ENCODE peak calls at places on chromosomes 3 and 15, in four cellular contexts. M is GM12878, A is NT2/D1, G is HCT116. Y is an unnamed sample.

GRCh38 chr3:48397767-48398681 is 26.0 kb downstream of the FBXW12 start:
- DNase-seq in A (no peak), M (no peak), G (no peak), Y (peak; percentile 4)

GRCh38 chr3:10352146-10352911 is 31.4 kb upstream of the SEC13 start:
- DNase-seq in A (no peak), M (no peak), G (no peak), Y (no peak)

GRCh38 chr3:127049390-127049789 is 66.5 kb downstream of the PLXNA1 start:
- DNase-seq in G (no peak), A (peak; percentile 36), M (no peak), Y (no peak)

GRCh38 chr15:65110676-65111292 is 4.2 kb downstream of the UBAP1L start:
- DNase-seq in G (no peak), M (no peak), A (no peak), Y (peak; percentile 46)

GRCh38 chr3:189103208-189103607 is 68.6 kb upstream of the TPRG1 start:
- DNase-seq in A (no peak), M (no peak), G (no peak), Y (no peak)

GRCh38 chr15:94205366-94205765 is 26.0 kb upstream of the MCTP2 start:
- DNase-seq in G (no peak), A (no peak), M (no peak), Y (no peak)

GRCh38 chr15:72217216-72217615 is 13.8 kb downstream of the PKM start:
- DNase-seq in G (no peak), A (no peak), M (no peak), Y (no peak)

GRCh38 chr3:149199474-149199873 is 22.2 kb downstream of the CP start:
- DNase-seq in M (no peak), G (no peak), A (no peak), Y (no peak)

GRCh38 chr3:32502089-32502943 is at the start of gene CMTM6:
- DNase-seq in A (peak; percentile 60), G (peak; percentile 42), M (no peak), Y (peak; percentile 90)

GRCh38 chr3:192850501-192850981 is 67.1 kb downstream of the MB21D2 start:
- DNase-seq in G (no peak), M (peak; percentile 69), A (no peak), Y (no peak)

GRCh38 chr3:174821477-174821876 is 37.7 kb upstream of the NAALADL2 start:
- DNase-seq in A (no peak), G (no peak), M (no peak), Y (no peak)

GRCh38 chr15:89293012-89293411 is 41.6 kb downstream of the POLG start:
- DNase-seq in M (no peak), G (no peak), A (no peak), Y (no peak)

GRCh38 chr15:40282870-40283614 is at the start of gene ANKRD63:
- DNase-seq in A (no peak), G (no peak), M (no peak), Y (peak; percentile 80)

GRCh38 chr3:156602424-156602823 is 47.5 kb upstream of the SSR3 start:
- DNase-seq in M (peak; percentile 30), G (no peak), A (no peak), Y (no peak)
- TF ChIP-seq YY1 in M (no peak), G (no peak), A (no peak), Y (no peak)

GRCh38 chr15:66233487-66234415 is 19.8 kb downstream of the MEGF11 start:
- DNase-seq in G (peak; percentile 38), A (no peak), M (no peak), Y (peak; percentile 62)
- TF ChIP-seq YY1 in G (no peak), A (no peak), M (no peak), Y (no peak)

DNA sequence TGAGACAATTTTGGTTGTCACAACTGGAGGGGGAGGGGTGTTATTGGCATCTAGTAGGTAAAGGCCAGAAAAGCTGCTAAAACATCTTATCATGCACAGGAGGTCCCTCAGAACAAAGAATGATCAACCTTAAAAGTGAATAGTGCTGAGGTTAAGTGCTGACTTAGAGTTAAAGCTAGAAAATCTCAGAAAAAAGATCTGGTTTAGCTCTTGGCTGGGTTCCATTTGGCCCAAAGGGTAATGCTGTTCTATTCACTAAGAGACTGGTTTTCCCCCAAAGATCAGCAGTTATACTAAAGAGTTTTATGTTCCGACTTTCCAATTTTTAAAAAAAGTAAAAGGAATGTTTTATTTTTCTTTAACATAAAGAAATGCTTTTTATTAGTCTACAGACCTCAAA is 15.6 kb downstream of the DCBLD2 start:
- DNase-seq in A (no peak), M (no peak), G (no peak), Y (no peak)
- TF ChIP-seq YY1 in A (no peak), M (no peak), G (no peak), Y (no peak)

DNA sequence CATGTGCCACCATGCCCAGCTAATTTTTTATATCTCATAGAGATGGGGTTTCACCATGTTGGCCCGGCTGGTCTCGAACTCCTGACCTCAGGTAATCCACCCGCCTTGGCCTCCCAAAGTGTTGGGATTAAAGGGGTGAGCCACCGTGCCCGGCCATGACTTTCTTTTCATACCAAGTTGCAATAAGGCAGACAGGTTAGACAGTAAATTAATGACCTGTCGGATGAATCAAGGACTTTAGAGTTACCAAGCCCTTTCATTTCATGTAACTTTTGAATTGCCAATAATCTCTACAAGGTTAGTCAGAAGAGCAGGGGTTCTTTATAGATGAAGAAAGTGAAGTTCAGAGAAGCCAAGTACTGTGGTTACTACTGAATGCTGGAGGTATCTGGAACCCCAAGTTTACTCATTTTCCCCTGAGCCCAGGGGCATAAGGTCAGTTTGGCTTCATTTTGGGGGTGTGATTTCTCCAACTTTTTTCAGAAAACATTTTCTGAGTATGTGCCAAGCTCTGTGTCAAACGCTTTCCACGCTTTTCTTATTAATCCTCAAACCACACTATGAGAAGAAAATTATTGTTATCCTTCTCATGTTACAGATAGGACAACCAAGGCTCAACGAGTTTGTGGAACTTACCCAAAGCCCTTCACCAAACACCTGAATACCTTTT is 11.9 kb downstream of the PRICKLE2 start:
- DNase-seq in A (no peak), G (no peak), M (no peak), Y (no peak)
- TF ChIP-seq YY1 in A (no peak), G (no peak), M (no peak), Y (no peak)

GRCh38 chr3:71987828-71988227 is 202.9 kb upstream of the PROK2 start:
- DNase-seq in A (no peak), G (no peak), M (no peak), Y (no peak)

GRCh38 chr3:71987089-71987735 is 202.3 kb upstream of the PROK2 start:
- DNase-seq in M (no peak), G (peak; percentile 12), A (no peak), Y (no peak)

GRCh38 chr3:71991051-71991450 is 206.1 kb upstream of the PROK2 start:
- DNase-seq in A (no peak), G (no peak), M (no peak), Y (no peak)

GRCh38 chr3:71990545-71990944 is 205.6 kb upstream of the PROK2 start:
- DNase-seq in A (no peak), M (no peak), G (no peak), Y (no peak)

GRCh38 chr3:71989165-71989564 is 204.2 kb upstream of the PROK2 start:
- DNase-seq in A (peak; percentile 20), M (no peak), G (no peak), Y (no peak)
- TF ChIP-seq YY1 in A (no peak), M (no peak), G (no peak), Y (no peak)

GRCh38 chr3:139260041-139260486 is 83.8 kb upstream of the MRPS22 start:
- DNase-seq in G (no peak), M (no peak), A (no peak), Y (no peak)

GRCh38 chr3:139263798-139264197 is 80.0 kb upstream of the MRPS22 start:
- DNase-seq in A (no peak), M (no peak), G (no peak), Y (no peak)

GRCh38 chr3:139260793-139261736 is 82.8 kb upstream of the MRPS22 start:
- DNase-seq in M (no peak), G (no peak), A (no peak), Y (no peak)

GRCh38 chr3:139264375-139264774 is 79.4 kb upstream of the MRPS22 start:
- DNase-seq in A (no peak), G (no peak), M (no peak), Y (no peak)

GRCh38 chr3:139261754-139262632 is 81.8 kb upstream of the MRPS22 start:
- DNase-seq in M (no peak), G (no peak), A (no peak), Y (no peak)
- TF ChIP-seq YY1 in M (no peak), G (no peak), A (no peak), Y (no peak)

DNA sequence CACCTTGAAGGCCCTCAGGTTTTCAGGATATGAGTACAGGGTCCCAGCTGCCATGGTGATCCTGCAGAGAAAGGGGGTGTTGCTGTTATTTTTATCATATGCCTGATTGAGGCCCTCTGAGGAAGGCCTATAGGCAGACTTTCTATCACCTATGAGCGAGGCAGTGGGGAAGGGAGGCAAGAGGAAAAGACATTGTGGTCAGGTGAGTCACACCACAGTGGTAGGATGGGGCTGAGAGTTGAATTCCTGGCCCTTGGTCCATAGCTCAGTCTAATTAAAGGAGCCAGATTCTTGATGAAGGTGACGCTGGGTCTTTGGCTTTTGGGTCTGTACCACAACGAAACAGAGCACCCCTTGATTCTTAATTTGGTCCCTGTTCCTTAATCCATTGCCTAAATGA is 72.7 kb downstream of the ZNF621 start:
- DNase-seq in A (no peak), M (no peak), G (no peak), Y (no peak)
- TF ChIP-seq YY1 in A (no peak), M (no peak), G (no peak), Y (no peak)

GRCh38 chr3:39154323-39155021 is 1.1 kb upstream of the CSRNP1 start:
- DNase-seq in G (peak; percentile 74), A (peak; percentile 92), M (no peak), Y (peak; percentile 88)
- TF ChIP-seq YY1 in G (peak; percentile 54), A (no peak), M (no peak), Y (no peak)

DNA sequence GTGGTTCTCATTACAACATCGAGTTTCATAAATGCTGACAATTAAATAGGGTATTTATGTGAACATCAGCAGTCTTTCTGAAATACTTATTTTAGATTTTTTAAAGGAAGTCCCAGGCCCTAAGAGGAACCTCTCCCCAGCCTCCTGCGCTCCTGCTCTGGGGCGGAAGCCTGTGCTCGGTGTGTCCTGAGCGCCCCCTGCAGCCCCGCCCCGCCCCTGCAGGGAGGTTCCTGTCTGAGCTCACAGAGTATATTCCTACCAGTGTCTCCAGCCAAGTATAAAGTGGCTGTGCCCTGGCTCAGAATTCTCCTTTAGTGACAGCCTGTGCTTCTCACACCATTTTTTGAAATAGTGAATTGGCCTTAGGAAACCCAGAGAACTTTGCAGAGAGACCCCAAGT is 567.9 kb downstream of the GOLGA6L6 start:
- DNase-seq in G (no peak), A (peak; percentile 6), M (no peak), Y (peak; percentile 12)
- TF ChIP-seq YY1 in G (no peak), A (no peak), M (no peak), Y (no peak)